ENCODE peak calls at places on chromosomes 16 and 17, in six cellular contexts. L is fibroblast of pulmonary artery; B is AG04450; V is CD8-positive, alpha-beta T cell; C is MM.1S; Q is transverse colon. P is an unnamed sample.
A peak's percentile ranks its signal among the peaks of the same experiment; 100 is the strongest.

GRCh38 chr17:81601525-81602120 is 35.3 kb downstream of the NPLOC4 start:
- DNase-seq in V (peak; percentile 18), C (peak; percentile 64), Q (peak; percentile 31), L (peak; percentile 86), B (peak; percentile 38), P (no peak)

GRCh38 chr16:53785044-53785443 is 81.1 kb downstream of the FTO start:
- DNase-seq in C (no peak), L (peak; percentile 54), B (no peak), Q (no peak), V (no peak), P (peak; percentile 26)

GRCh38 chr17:4967539-4968165 is at the start of gene SPAG7:
- DNase-seq in B (peak; percentile 96), V (peak; percentile 90), C (peak; percentile 94), Q (peak; percentile 96), L (peak; percentile 99), P (peak; percentile 91)

GRCh38 chr17:50865060-50865867 is 890 bp downstream of the TOB1 start:
- DNase-seq in B (no peak), L (peak; percentile 44), C (peak; percentile 61), V (peak; percentile 40), Q (peak; percentile 53), P (no peak)

GRCh38 chr17:77501101-77501566 is 360.4 kb downstream of the SEC14L1 start:
- DNase-seq in V (no peak), C (peak; percentile 23), Q (peak; percentile 6), L (peak; percentile 34), B (no peak), P (no peak)

GRCh38 chr16:24188751-24189318 is 67.3 kb upstream of the CACNG3 start:
- DNase-seq in C (no peak), B (no peak), Q (no peak), V (no peak), L (no peak), P (no peak)

GRCh38 chr17:70329751-70330150 is 160.4 kb downstream of the KCNJ2 start:
- DNase-seq in L (no peak), Q (no peak), V (no peak), C (no peak), B (no peak), P (no peak)

GRCh38 chr17:29012535-29012934 is 6.7 kb upstream of the SEZ6 start:
- DNase-seq in C (no peak), Q (no peak), V (no peak), B (no peak), L (peak; percentile 8), P (no peak)

GRCh38 chr17:68832140-68832871 is 122.9 kb downstream of the ABCA8 start:
- DNase-seq in C (no peak), Q (peak; percentile 12), V (no peak), B (no peak), L (no peak), P (no peak)

GRCh38 chr17:71320009-71320796 is 800.6 kb upstream of the SOX9 start:
- DNase-seq in L (no peak), V (no peak), B (no peak), Q (no peak), C (no peak), P (no peak)

GRCh38 chr16:14672403-14672971 is 21.6 kb downstream of the PLA2G10 start:
- DNase-seq in V (no peak), C (peak; percentile 84), L (no peak), Q (peak; percentile 39), B (no peak), P (no peak)

GRCh38 chr17:77098884-77099545 is 41.8 kb upstream of the SEC14L1 start:
- DNase-seq in L (peak; percentile 94), V (no peak), Q (peak; percentile 37), C (no peak), B (peak; percentile 50), P (peak; percentile 77)

GRCh38 chr17:27339836-27340550 is 46.1 kb downstream of the WSB1 start:
- DNase-seq in Q (no peak), C (no peak), V (no peak), L (no peak), B (no peak), P (no peak)

GRCh38 chr17:11515901-11516300 is 82.4 kb upstream of the DNAH9 start:
- DNase-seq in L (no peak), C (no peak), Q (no peak), V (no peak), B (no peak), P (no peak)

GRCh38 chr16:85659805-85660511 is 28.8 kb downstream of the GINS2 start:
- DNase-seq in V (peak; percentile 42), Q (peak; percentile 76), B (no peak), L (peak; percentile 64), C (peak; percentile 13), P (no peak)

GRCh38 chr16:19219836-19220235 is 51.8 kb downstream of the SYT17 start:
- DNase-seq in V (no peak), C (no peak), Q (no peak), B (no peak), L (no peak), P (no peak)

GRCh38 chr16:11698271-11698689 is 30.0 kb downstream of the SNN start:
- DNase-seq in L (no peak), V (no peak), Q (no peak), C (no peak), B (no peak), P (no peak)

GRCh38 chr17:28961391-28961790 is 10.1 kb upstream of the PHF12 start:
- DNase-seq in C (no peak), Q (no peak), B (no peak), L (no peak), V (no peak), P (no peak)

GRCh38 chr17:61155590-61156181 is 244.0 kb upstream of the TBX2 start:
- DNase-seq in Q (no peak), L (no peak), V (no peak), C (no peak), B (no peak), P (no peak)

GRCh38 chr17:21176996-21177395 is 37.0 kb downstream of the TMEM11 start:
- DNase-seq in L (no peak), Q (no peak), C (no peak), V (no peak), B (no peak), P (no peak)

GRCh38 chr17:45425125-45425983 is 7.3 kb downstream of the ARHGAP27 start:
- DNase-seq in C (no peak), Q (peak; percentile 93), L (peak; percentile 81), B (peak; percentile 50), V (no peak), P (peak; percentile 66)
- TF ChIP-seq CTCF in C (peak; percentile 37), Q (peak; percentile 61), L (peak; percentile 62), B (peak; percentile 71), V (no peak), P (peak; percentile 73)

GRCh38 chr16:17347624-17348023 is 123.1 kb downstream of the XYLT1 start:
- DNase-seq in B (no peak), Q (no peak), C (no peak), V (no peak), L (no peak), P (no peak)

GRCh38 chr16:17348042-17348783 is 122.5 kb downstream of the XYLT1 start:
- DNase-seq in V (no peak), Q (no peak), L (no peak), C (no peak), B (no peak), P (no peak)

GRCh38 chr16:17346774-17347569 is 123.8 kb downstream of the XYLT1 start:
- DNase-seq in V (no peak), B (no peak), C (peak; percentile 79), Q (peak; percentile 75), L (no peak), P (no peak)

GRCh38 chr16:17345043-17345442 is 125.7 kb downstream of the XYLT1 start:
- DNase-seq in L (no peak), C (no peak), Q (peak; percentile 59), B (peak; percentile 39), V (no peak), P (no peak)

GRCh38 chr16:17346441-17346773 is 124.4 kb downstream of the XYLT1 start:
- DNase-seq in B (no peak), Q (no peak), L (no peak), V (no peak), C (no peak), P (no peak)
- H3K4me3 ChIP-seq in B (no peak overlapping the region), Q (no peak overlapping the region), L (no peak overlapping the region), V (no peak overlapping the region), C (peak overlapping the region; percentile 6), P (no peak overlapping the region)

GRCh38 chr16:934178-934577 is 36.6 kb downstream of the LMF1 start:
- DNase-seq in V (no peak), Q (no peak), B (no peak), L (no peak), C (no peak), P (no peak)
- TF ChIP-seq CTCF in V (no peak), Q (no peak), B (no peak), L (no peak), C (no peak), P (no peak)

GRCh38 chr17:74466785-74467158 is 338 bp downstream of the CD300A start:
- DNase-seq in C (no peak), L (no peak), B (no peak), Q (no peak), V (peak; percentile 19), P (no peak)
- H3K4me3 ChIP-seq in C (peak overlapping the region; percentile 64), L (no peak overlapping the region), B (no peak overlapping the region), Q (peak overlapping the region; percentile 24), V (peak overlapping the region; percentile 47), P (no peak overlapping the region)

GRCh38 chr17:75289122-75289831 is at the start of gene SLC25A19:
- DNase-seq in V (peak; percentile 94), B (peak; percentile 97), Q (peak; percentile 98), L (peak; percentile 99), C (peak; percentile 99), P (peak; percentile 97)
- TF ChIP-seq CTCF in V (no peak), B (no peak), Q (no peak), L (no peak), C (no peak), P (peak; percentile 9)

DNA sequence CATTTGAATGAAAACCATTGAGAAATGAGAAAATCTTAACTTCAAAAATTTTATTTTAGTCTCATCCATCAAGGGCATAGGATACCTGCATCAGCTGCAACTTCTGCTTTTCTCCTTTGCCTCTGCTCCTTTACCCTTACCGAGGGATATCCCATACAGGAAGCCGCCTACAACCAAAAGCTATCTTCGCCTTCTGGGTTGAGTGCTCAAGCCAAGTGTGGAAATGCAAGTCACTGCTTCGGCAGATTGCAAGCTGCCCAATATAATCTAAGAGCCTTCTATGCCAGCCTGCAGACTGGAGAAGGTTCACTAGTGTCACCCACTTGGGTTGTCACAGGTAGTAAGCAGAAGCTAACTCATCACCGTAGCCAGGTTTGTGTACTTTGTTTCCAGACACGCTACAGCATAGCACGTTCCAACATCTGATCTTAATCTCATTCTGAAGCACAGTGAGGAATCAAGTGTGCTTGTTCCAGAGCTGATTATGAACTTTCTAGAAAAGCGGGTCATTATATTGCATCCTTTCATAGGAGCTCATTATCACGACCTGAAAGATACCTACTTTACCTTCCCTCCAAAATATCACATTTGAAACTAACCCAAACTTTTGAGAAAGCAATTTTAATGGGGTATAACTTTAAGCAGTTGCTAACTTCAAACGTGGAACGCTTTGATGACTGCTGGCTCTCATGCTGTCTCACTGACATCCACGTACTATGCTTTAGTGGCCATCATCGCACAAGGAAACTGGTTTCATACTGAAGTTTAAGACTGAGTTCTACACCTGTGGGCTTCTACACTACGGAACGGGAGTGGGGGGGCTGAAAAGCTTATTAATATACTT is 8.0 kb upstream of the UNK start:
- DNase-seq in B (no peak), V (no peak), C (no peak), Q (no peak), L (peak; percentile 56), P (no peak)
- H3K4me3 ChIP-seq in B (peak overlapping the region; percentile 42), V (peak overlapping the region; percentile 87), C (no peak overlapping the region), Q (no peak overlapping the region), L (peak overlapping the region; percentile 89), P (peak overlapping the region; percentile 75)